ENCODE peak calls at places on chromosomes 2 and 18, in five cellular contexts. N is hepatocyte, Z is body of pancreas, X is lower leg skin, K is ovary. R is an unnamed sample.

GRCh38 chr2:99617811-99618210 is 128.0 kb upstream of the REV1 start:
- DNase-seq in N (no peak), Z (no peak), X (no peak), K (no peak), R (no peak)

GRCh38 chr18:1999387-1999786 is 571.9 kb downstream of the METTL4 start:
- DNase-seq in N (no peak), Z (no peak), X (no peak), K (no peak), R (no peak)

GRCh38 chr2:219207254-219207883 is 787 bp downstream of the ZFAND2B start:
- DNase-seq in N (no peak), Z (no peak), X (no peak), K (no peak), R (no peak)

GRCh38 chr2:31335921-31336570 is 78.5 kb downstream of the XDH start:
- DNase-seq in N (no peak), Z (no peak), X (no peak), K (no peak), R (peak; percentile 35)

GRCh38 chr2:63058742-63059433 is 8.3 kb downstream of the OTX1 start:
- DNase-seq in N (peak; percentile 28), Z (peak; percentile 15), X (no peak), K (no peak), R (no peak)

GRCh38 chr2:207937253-207937652 is 88.1 kb downstream of the PLEKHM3 start:
- DNase-seq in N (no peak), Z (no peak), X (no peak), K (no peak), R (no peak)

GRCh38 chr2:54060000-54060399 is 55.4 kb upstream of the ACYP2 start:
- DNase-seq in N (no peak), Z (no peak), X (no peak), K (no peak), R (peak; percentile 45)

GRCh38 chr18:35782926-35783325 is 189.6 kb upstream of the RMP24 start:
- DNase-seq in N (no peak), Z (no peak), X (no peak), K (no peak), R (peak; percentile 75)

GRCh38 chr2:236167297-236168109 is 683 bp downstream of the GBX2 start:
- DNase-seq in N (peak; percentile 70), Z (no peak), X (no peak), K (no peak), R (no peak)

GRCh38 chr2:128494640-128495321 is 176.1 kb upstream of the HS6ST1 start:
- DNase-seq in N (no peak), Z (peak; percentile 68), X (no peak), K (peak; percentile 64), R (no peak)

GRCh38 chr2:23399674-23400261 is 14.8 kb downstream of the KLHL29 start:
- DNase-seq in N (no peak), Z (no peak), X (no peak), K (no peak), R (no peak)
- TF ChIP-seq CTCF in N (no peak), Z (no peak), X (no peak), K (no peak), R (no peak)

GRCh38 chr18:11982981-11983380 is 1.7 kb downstream of the IMPA2 start:
- DNase-seq in N (no peak), Z (no peak), X (no peak), K (no peak), R (no peak)
- H3K4me3 ChIP-seq in N (peak overlapping the region; percentile 58), Z (peak overlapping the region; percentile 36), X (no peak overlapping the region), K (no peak overlapping the region), R (no peak overlapping the region)

GRCh38 chr2:20179179-20179754 is 45.7 kb downstream of the SDC1 start:
- DNase-seq in N (no peak), Z (no peak), X (no peak), K (peak; percentile 2), R (no peak)

GRCh38 chr2:20177556-20178403 is 47.1 kb downstream of the SDC1 start:
- DNase-seq in N (no peak), Z (no peak), X (no peak), K (no peak), R (no peak)

GRCh38 chr2:20176760-20177159 is 48.2 kb downstream of the SDC1 start:
- DNase-seq in N (no peak), Z (no peak), X (no peak), K (no peak), R (no peak)

GRCh38 chr2:20179755-20180594 is 45.0 kb downstream of the SDC1 start:
- DNase-seq in N (peak; percentile 69), Z (peak; percentile 84), X (no peak), K (peak; percentile 12), R (peak; percentile 93)

DNA sequence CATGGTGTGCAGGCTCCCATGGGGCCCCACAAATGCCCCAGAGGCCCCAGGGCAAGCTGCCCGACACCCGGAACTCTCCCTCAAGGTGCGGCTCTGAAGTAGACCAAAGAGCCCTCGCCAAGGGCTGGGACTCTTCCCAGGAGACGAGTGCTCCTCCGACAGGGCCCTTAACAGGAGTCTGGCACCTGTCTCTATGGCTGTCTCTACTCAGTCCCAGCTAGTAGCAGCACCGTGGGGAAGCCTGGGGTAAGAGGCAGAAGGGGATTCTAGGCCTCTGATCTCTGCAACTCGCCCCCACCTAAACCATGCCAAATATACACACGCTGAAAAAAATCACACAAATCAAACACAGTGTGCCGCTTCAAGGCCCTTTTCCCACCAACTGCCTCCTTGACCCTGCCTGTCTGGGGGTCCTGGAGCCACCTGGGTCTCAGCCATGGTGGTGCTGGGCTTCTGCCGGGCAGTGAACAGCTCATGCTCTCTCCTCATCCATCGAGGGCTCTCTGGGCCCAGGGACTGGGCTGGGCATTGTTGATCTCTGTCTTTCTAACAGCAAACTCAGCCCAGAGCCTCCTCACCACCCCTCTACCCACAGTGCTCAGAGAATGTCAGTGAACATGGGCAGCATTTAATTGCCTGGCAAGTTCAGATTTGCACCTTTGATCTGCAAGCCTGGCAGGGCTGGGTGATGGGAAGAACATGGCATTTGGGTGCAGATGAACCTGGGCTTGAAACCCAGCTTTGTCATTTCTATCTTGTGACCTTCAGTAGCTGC is 46.3 kb downstream of the SDC1 start:
- DNase-seq in N (no peak), Z (no peak), X (no peak), K (no peak), R (no peak)
- TF ChIP-seq CTCF in N (no peak), Z (no peak), X (no peak), K (no peak), R (no peak)

GRCh38 chr2:226837787-226838603 is 2.1 kb downstream of the RHBDD1 start:
- DNase-seq in N (no peak), Z (no peak), X (no peak), K (no peak), R (no peak)
- H3K4me3 ChIP-seq in N (no peak overlapping the region), Z (no peak overlapping the region), X (no peak overlapping the region), K (no peak overlapping the region), R (no peak overlapping the region)

GRCh38 chr2:136028001-136028400 is 42.6 kb upstream of the DARS1 start:
- DNase-seq in N (no peak), Z (no peak), X (no peak), K (no peak), R (no peak)
- TF ChIP-seq CTCF in N (no peak), Z (no peak), X (no peak), K (no peak), R (no peak)

GRCh38 chr2:84878459-84878858 is 2.4 kb downstream of the TRABD2A start:
- DNase-seq in N (no peak), Z (no peak), X (no peak), K (no peak), R (no peak)
- H3K4me3 ChIP-seq in N (no peak overlapping the region), Z (no peak overlapping the region), X (no peak overlapping the region), K (no peak overlapping the region), R (no peak overlapping the region)

GRCh38 chr2:234670804-234671203 is 173.9 kb upstream of the ARL4C start:
- DNase-seq in N (no peak), Z (no peak), X (no peak), K (no peak), R (no peak)
- TF ChIP-seq CTCF in N (no peak), Z (no peak), X (no peak), K (no peak), R (no peak)

GRCh38 chr2:174596994-174597346 is 634 bp downstream of the WIPF1 start:
- DNase-seq in N (no peak), Z (no peak), X (no peak), K (no peak), R (no peak)

GRCh38 chr2:174595415-174595814 is 2.2 kb downstream of the WIPF1 start:
- DNase-seq in N (no peak), Z (no peak), X (no peak), K (no peak), R (no peak)

GRCh38 chr2:174594451-174594850 is 3.2 kb downstream of the WIPF1 start:
- DNase-seq in N (no peak), Z (no peak), X (no peak), K (no peak), R (no peak)

GRCh38 chr2:174597347-174598047 is at the start of gene WIPF1:
- DNase-seq in N (no peak), Z (no peak), X (no peak), K (no peak), R (peak; percentile 80)

GRCh38 chr2:174595904-174596397 is 1.7 kb downstream of the WIPF1 start:
- DNase-seq in N (no peak), Z (no peak), X (no peak), K (no peak), R (no peak)
- H3K4me3 ChIP-seq in N (no peak overlapping the region), Z (no peak overlapping the region), X (no peak overlapping the region), K (no peak overlapping the region), R (no peak overlapping the region)

R was measured in bronchial epithelial cell.